ENCODE peak calls at places on chromosomes 3 and 15, in ten cellular contexts. One of them, this sample, is unnamed. For H3K4me1, the result is how much of the 10 kb centered on the place peaks cover.

GRCh38 chr3:143121240-143122088 is 1.9 kb downstream of the CHST2 start:
- DNase-seq in tibial nerve: no peak
- DNase-seq in HCT116: no peak
- DNase-seq in CD8-positive, alpha-beta memory T cell: peak
- DNase-seq in pancreas: no peak
- DNase-seq in mucosa of descending colon: peak
- DNase-seq in trophoblast cell: peak
- DNase-seq in aorta: peak
- DNase-seq in breast epithelium: no peak
- DNase-seq in mesenchymal stem cell: peak
- DNase-seq in this sample: peak

GRCh38 chr15:73796266-73796939 is 43.3 kb upstream of the INSYN1 start:
- DNase-seq in trophoblast cell: no peak
- DNase-seq in mesenchymal stem cell: no peak
- DNase-seq in HCT116: no peak
- DNase-seq in tibial nerve: no peak
- DNase-seq in CD8-positive, alpha-beta memory T cell: no peak
- DNase-seq in pancreas: no peak
- DNase-seq in aorta: no peak
- DNase-seq in breast epithelium: no peak
- DNase-seq in mucosa of descending colon: no peak
- DNase-seq in this sample: no peak

GRCh38 chr3:134677196-134677986 is 26.6 kb upstream of the KY start:
- DNase-seq in tibial nerve: no peak
- DNase-seq in trophoblast cell: peak
- DNase-seq in mucosa of descending colon: no peak
- DNase-seq in HCT116: peak
- DNase-seq in mesenchymal stem cell: no peak
- DNase-seq in pancreas: no peak
- DNase-seq in CD8-positive, alpha-beta memory T cell: no peak
- DNase-seq in aorta: no peak
- DNase-seq in breast epithelium: no peak
- DNase-seq in this sample: no peak

GRCh38 chr15:66802087-66803001 is 100.3 kb downstream of the SMAD6 start:
- DNase-seq in CD8-positive, alpha-beta memory T cell: no peak
- DNase-seq in aorta: no peak
- DNase-seq in HCT116: no peak
- DNase-seq in breast epithelium: no peak
- DNase-seq in mesenchymal stem cell: peak
- DNase-seq in tibial nerve: no peak
- DNase-seq in mucosa of descending colon: no peak
- DNase-seq in trophoblast cell: peak
- DNase-seq in pancreas: no peak
- DNase-seq in this sample: no peak

GRCh38 chr3:156677536-156677935 is 3.1 kb downstream of the TIPARP start:
- DNase-seq in mesenchymal stem cell: peak
- DNase-seq in CD8-positive, alpha-beta memory T cell: no peak
- DNase-seq in aorta: no peak
- DNase-seq in mucosa of descending colon: no peak
- DNase-seq in tibial nerve: no peak
- DNase-seq in pancreas: no peak
- DNase-seq in HCT116: no peak
- DNase-seq in breast epithelium: no peak
- DNase-seq in trophoblast cell: no peak
- DNase-seq in this sample: no peak

GRCh38 chr3:16183601-16184270 is 9.3 kb downstream of the GALNT15 start:
- DNase-seq in tibial nerve: peak
- DNase-seq in CD8-positive, alpha-beta memory T cell: no peak
- DNase-seq in trophoblast cell: no peak
- DNase-seq in breast epithelium: no peak
- DNase-seq in HCT116: no peak
- DNase-seq in pancreas: no peak
- DNase-seq in aorta: no peak
- DNase-seq in mesenchymal stem cell: peak
- DNase-seq in mucosa of descending colon: no peak
- DNase-seq in this sample: no peak

GRCh38 chr3:27659279-27660021 is 62.7 kb downstream of the EOMES start:
- DNase-seq in CD8-positive, alpha-beta memory T cell: peak
- DNase-seq in mesenchymal stem cell: peak
- DNase-seq in HCT116: peak
- DNase-seq in breast epithelium: peak
- DNase-seq in tibial nerve: peak
- DNase-seq in mucosa of descending colon: no peak
- DNase-seq in pancreas: peak
- DNase-seq in aorta: peak
- DNase-seq in trophoblast cell: peak
- DNase-seq in this sample: peak

GRCh38 chr15:68672781-68673205 is 94.0 kb downstream of the CORO2B start:
- DNase-seq in pancreas: no peak
- DNase-seq in aorta: peak
- DNase-seq in CD8-positive, alpha-beta memory T cell: no peak
- DNase-seq in mesenchymal stem cell: no peak
- DNase-seq in tibial nerve: no peak
- DNase-seq in trophoblast cell: no peak
- DNase-seq in breast epithelium: no peak
- DNase-seq in mucosa of descending colon: no peak
- DNase-seq in HCT116: no peak
- DNase-seq in this sample: no peak

GRCh38 chr3:55481067-55481917 is 5.8 kb downstream of the WNT5A start:
- DNase-seq in mesenchymal stem cell: peak
- DNase-seq in HCT116: no peak
- DNase-seq in tibial nerve: no peak
- DNase-seq in CD8-positive, alpha-beta memory T cell: no peak
- DNase-seq in mucosa of descending colon: peak
- DNase-seq in breast epithelium: no peak
- DNase-seq in trophoblast cell: no peak
- DNase-seq in pancreas: peak
- DNase-seq in aorta: no peak
- DNase-seq in this sample: no peak

GRCh38 chr3:101963902-101964362 is 114.6 kb downstream of the NFKBIZ start:
- DNase-seq in HCT116: no peak
- DNase-seq in mucosa of descending colon: no peak
- DNase-seq in mesenchymal stem cell: peak
- DNase-seq in tibial nerve: no peak
- DNase-seq in aorta: no peak
- DNase-seq in trophoblast cell: peak
- DNase-seq in CD8-positive, alpha-beta memory T cell: no peak
- DNase-seq in breast epithelium: no peak
- DNase-seq in pancreas: no peak
- DNase-seq in this sample: no peak

GRCh38 chr15:31014608-31014925 is 23.1 kb upstream of the MTMR10 start:
- DNase-seq in trophoblast cell: no peak
- DNase-seq in tibial nerve: no peak
- DNase-seq in pancreas: no peak
- DNase-seq in mesenchymal stem cell: no peak
- DNase-seq in CD8-positive, alpha-beta memory T cell: no peak
- DNase-seq in HCT116: no peak
- DNase-seq in aorta: no peak
- DNase-seq in breast epithelium: no peak
- DNase-seq in mucosa of descending colon: no peak
- DNase-seq in this sample: no peak

GRCh38 chr3:141128126-141128777 is 77.1 kb downstream of the SPSB4 start:
- DNase-seq in mucosa of descending colon: no peak
- DNase-seq in pancreas: no peak
- DNase-seq in HCT116: no peak
- DNase-seq in mesenchymal stem cell: no peak
- DNase-seq in aorta: peak
- DNase-seq in trophoblast cell: no peak
- DNase-seq in tibial nerve: no peak
- DNase-seq in CD8-positive, alpha-beta memory T cell: no peak
- DNase-seq in breast epithelium: no peak
- DNase-seq in this sample: no peak

GRCh38 chr15:101657968-101658784 is 6.0 kb upstream of the TM2D3 start:
- DNase-seq in breast epithelium: no peak
- DNase-seq in aorta: no peak
- DNase-seq in pancreas: peak
- DNase-seq in tibial nerve: peak
- DNase-seq in mucosa of descending colon: no peak
- DNase-seq in mesenchymal stem cell: no peak
- DNase-seq in trophoblast cell: no peak
- DNase-seq in CD8-positive, alpha-beta memory T cell: no peak
- DNase-seq in HCT116: no peak
- DNase-seq in this sample: no peak

GRCh38 chr3:157065201-157065600 is 94.7 kb downstream of the CCNL1 start:
- DNase-seq in mucosa of descending colon: no peak
- DNase-seq in trophoblast cell: no peak
- DNase-seq in CD8-positive, alpha-beta memory T cell: no peak
- DNase-seq in tibial nerve: no peak
- DNase-seq in aorta: no peak
- DNase-seq in mesenchymal stem cell: no peak
- DNase-seq in breast epithelium: no peak
- DNase-seq in pancreas: no peak
- DNase-seq in HCT116: no peak
- DNase-seq in this sample: no peak

GRCh38 chr3:65919841-65920240 is 118.9 kb downstream of the MAGI1 start:
- DNase-seq in pancreas: no peak
- DNase-seq in aorta: no peak
- DNase-seq in breast epithelium: no peak
- DNase-seq in trophoblast cell: no peak
- DNase-seq in CD8-positive, alpha-beta memory T cell: no peak
- DNase-seq in HCT116: no peak
- DNase-seq in mucosa of descending colon: no peak
- DNase-seq in mesenchymal stem cell: peak
- DNase-seq in tibial nerve: no peak
- DNase-seq in this sample: no peak

GRCh38 chr3:120425877-120426276 is 24.9 kb downstream of the FSTL1 start:
- DNase-seq in breast epithelium: no peak
- DNase-seq in CD8-positive, alpha-beta memory T cell: no peak
- DNase-seq in aorta: no peak
- DNase-seq in HCT116: no peak
- DNase-seq in mucosa of descending colon: no peak
- DNase-seq in trophoblast cell: no peak
- DNase-seq in mesenchymal stem cell: peak
- DNase-seq in tibial nerve: no peak
- DNase-seq in pancreas: no peak
- DNase-seq in this sample: no peak
- H3K4me1 ChIP-seq in breast epithelium: under half
- H3K4me1 ChIP-seq in CD8-positive, alpha-beta memory T cell: under half
- H3K4me1 ChIP-seq in aorta: under half
- H3K4me1 ChIP-seq in HCT116: under half
- H3K4me1 ChIP-seq in mucosa of descending colon: under half
- H3K4me1 ChIP-seq in trophoblast cell: under half
- H3K4me1 ChIP-seq in mesenchymal stem cell: under half
- H3K4me1 ChIP-seq in tibial nerve: under half
- H3K4me1 ChIP-seq in pancreas: under half
- H3K4me1 ChIP-seq in this sample: under half

GRCh38 chr15:96309143-96309542 is 21.4 kb upstream of the NR2F2 start:
- DNase-seq in aorta: no peak
- DNase-seq in mesenchymal stem cell: no peak
- DNase-seq in pancreas: no peak
- DNase-seq in mucosa of descending colon: no peak
- DNase-seq in CD8-positive, alpha-beta memory T cell: no peak
- DNase-seq in HCT116: no peak
- DNase-seq in trophoblast cell: no peak
- DNase-seq in breast epithelium: no peak
- DNase-seq in tibial nerve: no peak
- DNase-seq in this sample: no peak
- H3K4me3 ChIP-seq in aorta: no peak
- H3K4me3 ChIP-seq in mesenchymal stem cell: no peak
- H3K4me3 ChIP-seq in pancreas: no peak
- H3K4me3 ChIP-seq in mucosa of descending colon: no peak
- H3K4me3 ChIP-seq in CD8-positive, alpha-beta memory T cell: no peak
- H3K4me3 ChIP-seq in HCT116: no peak
- H3K4me3 ChIP-seq in trophoblast cell: no peak
- H3K4me3 ChIP-seq in breast epithelium: no peak
- H3K4me3 ChIP-seq in tibial nerve: no peak
- H3K4me3 ChIP-seq in this sample: no peak

GRCh38 chr3:112644453-112644852 is 3.5 kb upstream of the CCDC80 start:
- DNase-seq in tibial nerve: no peak
- DNase-seq in aorta: no peak
- DNase-seq in HCT116: no peak
- DNase-seq in mucosa of descending colon: no peak
- DNase-seq in pancreas: no peak
- DNase-seq in breast epithelium: no peak
- DNase-seq in CD8-positive, alpha-beta memory T cell: no peak
- DNase-seq in mesenchymal stem cell: no peak
- DNase-seq in trophoblast cell: no peak
- DNase-seq in this sample: no peak
- H3K4me1 ChIP-seq in tibial nerve: under half
- H3K4me1 ChIP-seq in aorta: under half
- H3K4me1 ChIP-seq in HCT116: under half
- H3K4me1 ChIP-seq in mucosa of descending colon: under half
- H3K4me1 ChIP-seq in pancreas: under half
- H3K4me1 ChIP-seq in breast epithelium: under half
- H3K4me1 ChIP-seq in CD8-positive, alpha-beta memory T cell: under half
- H3K4me1 ChIP-seq in mesenchymal stem cell: under half
- H3K4me1 ChIP-seq in trophoblast cell: under half
- H3K4me1 ChIP-seq in this sample: under half

GRCh38 chr3:121748638-121749275 is 784 bp downstream of the GOLGB1 start:
- DNase-seq in tibial nerve: no peak
- DNase-seq in pancreas: peak
- DNase-seq in CD8-positive, alpha-beta memory T cell: peak
- DNase-seq in HCT116: no peak
- DNase-seq in trophoblast cell: peak
- DNase-seq in mucosa of descending colon: no peak
- DNase-seq in aorta: no peak
- DNase-seq in breast epithelium: no peak
- DNase-seq in mesenchymal stem cell: peak
- DNase-seq in this sample: no peak

GRCh38 chr3:121752261-121752660 is 2.7 kb upstream of the GOLGB1 start:
- DNase-seq in breast epithelium: no peak
- DNase-seq in CD8-positive, alpha-beta memory T cell: no peak
- DNase-seq in mucosa of descending colon: no peak
- DNase-seq in aorta: no peak
- DNase-seq in trophoblast cell: peak
- DNase-seq in mesenchymal stem cell: no peak
- DNase-seq in HCT116: no peak
- DNase-seq in tibial nerve: no peak
- DNase-seq in pancreas: no peak
- DNase-seq in this sample: no peak

GRCh38 chr3:121750087-121750415 is 510 bp upstream of the GOLGB1 start:
- DNase-seq in mucosa of descending colon: no peak
- DNase-seq in aorta: no peak
- DNase-seq in pancreas: no peak
- DNase-seq in tibial nerve: no peak
- DNase-seq in breast epithelium: no peak
- DNase-seq in CD8-positive, alpha-beta memory T cell: no peak
- DNase-seq in mesenchymal stem cell: no peak
- DNase-seq in HCT116: no peak
- DNase-seq in trophoblast cell: no peak
- DNase-seq in this sample: no peak

GRCh38 chr3:121749276-121750086 is at the start of gene GOLGB1:
- DNase-seq in aorta: peak
- DNase-seq in mucosa of descending colon: peak
- DNase-seq in breast epithelium: peak
- DNase-seq in tibial nerve: peak
- DNase-seq in pancreas: peak
- DNase-seq in trophoblast cell: peak
- DNase-seq in mesenchymal stem cell: peak
- DNase-seq in CD8-positive, alpha-beta memory T cell: peak
- DNase-seq in HCT116: peak
- DNase-seq in this sample: peak

DNA sequence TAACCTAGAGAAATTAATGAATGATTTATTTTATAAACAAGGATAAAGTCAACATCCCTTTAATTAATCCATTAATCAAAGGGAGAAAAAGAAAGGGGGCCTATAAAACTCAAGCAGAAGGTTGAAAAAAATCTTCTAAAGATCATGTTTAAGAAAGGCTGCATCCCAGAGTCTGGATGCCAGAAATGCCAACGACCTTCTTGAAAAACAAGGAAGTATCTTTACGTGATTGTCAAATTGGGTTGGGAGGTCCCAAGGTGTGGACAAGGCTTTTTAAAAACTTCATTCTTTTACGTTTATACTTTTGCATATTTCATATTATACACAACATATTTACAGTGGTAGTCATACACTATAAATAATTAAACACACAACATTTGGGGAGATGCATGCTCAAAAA is 1.6 kb downstream of the GOLGB1 start:
- DNase-seq in breast epithelium: no peak
- DNase-seq in mesenchymal stem cell: peak
- DNase-seq in trophoblast cell: peak
- DNase-seq in tibial nerve: no peak
- DNase-seq in CD8-positive, alpha-beta memory T cell: no peak
- DNase-seq in HCT116: no peak
- DNase-seq in mucosa of descending colon: no peak
- DNase-seq in pancreas: no peak
- DNase-seq in aorta: no peak
- DNase-seq in this sample: no peak
- H3K4me3 ChIP-seq in breast epithelium: peak
- H3K4me3 ChIP-seq in mesenchymal stem cell: peak
- H3K4me3 ChIP-seq in trophoblast cell: no peak
- H3K4me3 ChIP-seq in tibial nerve: peak
- H3K4me3 ChIP-seq in CD8-positive, alpha-beta memory T cell: peak
- H3K4me3 ChIP-seq in HCT116: peak
- H3K4me3 ChIP-seq in mucosa of descending colon: no peak
- H3K4me3 ChIP-seq in pancreas: peak
- H3K4me3 ChIP-seq in aorta: peak
- H3K4me3 ChIP-seq in this sample: peak